ENCODE peak calls at places on chromosomes 6 and 20, in five cellular contexts. T is A549, L is OCI-LY7, W is PC-9, V is foreskin fibroblast. R is an unnamed sample.

GRCh38 chr20:17972121-17972520 is 3.3 kb downstream of the MGME1 start:
- DNase-seq in T (no peak), L (no peak), W (no peak), V (no peak), R (no peak)

GRCh38 chr20:1633535-1633934 is 13.7 kb upstream of the SIRPB1 start:
- DNase-seq in T (no peak), L (no peak), W (peak), V (no peak), R (no peak)

GRCh38 chr20:19073584-19074198 is 138.8 kb upstream of the SLC24A3 start:
- DNase-seq in T (peak), L (peak), W (no peak), V (no peak), R (no peak)

GRCh38 chr20:50462093-50462685 is 48.0 kb upstream of the PTPN1 start:
- DNase-seq in T (no peak), L (no peak), W (no peak), V (no peak), R (no peak)

GRCh38 chr6:42045538-42046460 is 4.5 kb upstream of the TAF8 start:
- DNase-seq in T (no peak), L (peak), W (peak), V (peak), R (no peak)

GRCh38 chr6:56329296-56330050 is 82.1 kb upstream of the COL21A1 start:
- DNase-seq in T (no peak), L (no peak), W (no peak), V (no peak), R (no peak)

GRCh38 chr20:4047614-4048013 is 32.3 kb upstream of the RNF24 start:
- DNase-seq in T (no peak), L (no peak), W (no peak), V (no peak), R (no peak)

GRCh38 chr6:130207979-130208649 is 14.6 kb downstream of the SAMD3 start:
- DNase-seq in T (no peak), L (no peak), W (no peak), V (no peak), R (no peak)

GRCh38 chr20:56843817-56844216 is 214.7 kb downstream of the TFAP2C start:
- DNase-seq in T (no peak), L (no peak), W (no peak), V (no peak), R (no peak)
- TF ChIP-seq CTCF in T (no peak), L (peak), W (peak), V (peak), R (no peak)

GRCh38 chr6:81075974-81076373 is 676.5 kb downstream of the TENT5A start:
- DNase-seq in T (no peak), L (no peak), W (no peak), V (no peak), R (no peak)
- TF ChIP-seq CTCF in T (no peak), L (peak), W (no peak), V (peak), R (peak)

GRCh38 chr6:89563866-89564265 is 74.7 kb downstream of the LYRM2 start:
- DNase-seq in T (no peak), L (no peak), W (no peak), V (no peak), R (no peak)

GRCh38 chr6:89559487-89559886 is 79.1 kb downstream of the LYRM2 start:
- DNase-seq in T (no peak), L (no peak), W (no peak), V (no peak), R (no peak)

GRCh38 chr6:89564752-89565427 is 73.7 kb downstream of the LYRM2 start:
- DNase-seq in T (no peak), L (no peak), W (no peak), V (no peak), R (no peak)

GRCh38 chr6:89566011-89566775 is 72.4 kb downstream of the LYRM2 start:
- DNase-seq in T (no peak), L (no peak), W (no peak), V (no peak), R (no peak)

DNA sequence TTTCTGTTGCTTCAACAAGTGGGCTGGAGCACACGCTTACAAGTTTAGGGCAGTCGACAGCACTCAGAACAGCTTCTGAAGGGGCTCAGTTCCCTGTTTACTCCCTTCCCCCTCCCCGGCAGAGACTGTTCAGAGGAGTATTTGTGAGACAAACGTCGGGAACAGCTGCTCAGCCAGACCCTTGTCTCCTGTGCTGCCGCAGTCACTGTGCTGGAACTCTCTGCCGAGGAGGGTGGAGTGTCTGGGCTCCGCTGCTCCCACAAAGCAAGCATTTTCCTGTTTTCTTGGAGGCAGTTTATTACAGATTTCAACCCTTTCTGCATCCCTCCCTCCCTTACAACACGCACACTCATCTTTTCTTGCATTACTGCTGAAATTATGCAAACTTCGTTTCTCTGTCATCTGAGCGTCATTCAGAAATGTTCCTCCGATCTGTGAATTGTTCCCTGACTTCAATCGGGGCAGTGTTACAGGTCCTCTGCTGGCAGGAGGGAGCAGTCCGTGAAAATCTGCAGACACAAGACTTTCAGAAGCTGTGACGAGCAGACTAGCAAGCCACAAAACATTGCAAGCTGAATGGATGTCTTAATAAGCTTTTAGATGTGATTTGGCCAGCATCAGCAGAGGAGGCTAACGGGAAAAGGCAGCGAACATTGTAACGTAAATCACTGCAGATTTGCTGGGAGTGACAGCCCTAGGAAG is 76.3 kb downstream of the LYRM2 start:
- DNase-seq in T (no peak), L (no peak), W (no peak), V (no peak), R (no peak)
- TF ChIP-seq CTCF in T (no peak), L (no peak), W (no peak), V (no peak), R (no peak)

GRCh38 chr20:35478804-35479472 is 23.5 kb downstream of the CEP250 start:
- DNase-seq in T (no peak), L (peak), W (no peak), V (no peak), R (no peak)
- TF ChIP-seq CTCF in T (no peak), L (peak), W (no peak), V (peak), R (no peak)